ENCODE peak calls at places on chromosomes 2 and 18, in four cellular contexts. One of them, this sample, is unnamed.

GRCh38 chr2:72925328-72925943 is 8.1 kb downstream of the EMX1 start:
- DNase-seq in IMR-90: no peak
- DNase-seq in fibroblast of the aortic adventitia: no peak
- DNase-seq in small intestine: no peak
- DNase-seq in this sample: no peak

GRCh38 chr18:68660355-68661183 is 54.3 kb downstream of the TMX3 start:
- DNase-seq in IMR-90: peak; percentile 61
- DNase-seq in small intestine: peak; percentile 28
- DNase-seq in fibroblast of the aortic adventitia: peak; percentile 80
- DNase-seq in this sample: no peak

GRCh38 chr2:161223139-161223732 is 63.0 kb downstream of the TANK start:
- DNase-seq in small intestine: peak; percentile 52
- DNase-seq in fibroblast of the aortic adventitia: peak; percentile 73
- DNase-seq in IMR-90: peak; percentile 64
- DNase-seq in this sample: no peak

GRCh38 chr2:64036343-64036742 is 17.1 kb upstream of the VPS54 start:
- DNase-seq in small intestine: peak; percentile 33
- DNase-seq in fibroblast of the aortic adventitia: peak; percentile 69
- DNase-seq in IMR-90: peak; percentile 89
- DNase-seq in this sample: no peak

GRCh38 chr2:224008702-224009261 is 30.3 kb downstream of the SERPINE2 start:
- DNase-seq in IMR-90: no peak
- DNase-seq in small intestine: peak; percentile 81
- DNase-seq in fibroblast of the aortic adventitia: peak; percentile 33
- DNase-seq in this sample: peak; percentile 61

GRCh38 chr2:232292395-232293154 is 86.0 kb upstream of the ALPP start:
- DNase-seq in fibroblast of the aortic adventitia: peak; percentile 59
- DNase-seq in IMR-90: peak; percentile 51
- DNase-seq in small intestine: peak; percentile 63
- DNase-seq in this sample: peak; percentile 71

GRCh38 chr18:10044054-10044453 is 130.2 kb downstream of the VAPA start:
- DNase-seq in IMR-90: no peak
- DNase-seq in fibroblast of the aortic adventitia: no peak
- DNase-seq in small intestine: no peak
- DNase-seq in this sample: no peak

GRCh38 chr2:8376603-8377423 is 305.0 kb upstream of the ID2 start:
- DNase-seq in IMR-90: no peak
- DNase-seq in fibroblast of the aortic adventitia: no peak
- DNase-seq in small intestine: no peak
- DNase-seq in this sample: no peak

GRCh38 chr2:197759625-197760292 is 25.4 kb downstream of the BOLL start:
- DNase-seq in small intestine: no peak
- DNase-seq in IMR-90: no peak
- DNase-seq in fibroblast of the aortic adventitia: no peak
- DNase-seq in this sample: no peak

GRCh38 chr2:145593280-145593679 is 1073.4 kb upstream of the ZEB2 start:
- DNase-seq in IMR-90: no peak
- DNase-seq in small intestine: no peak
- DNase-seq in fibroblast of the aortic adventitia: no peak
- DNase-seq in this sample: no peak

GRCh38 chr2:151264157-151264835 is 2.6 kb upstream of the RBM43 start:
- DNase-seq in fibroblast of the aortic adventitia: no peak
- DNase-seq in IMR-90: no peak
- DNase-seq in small intestine: peak; percentile 40
- DNase-seq in this sample: no peak

GRCh38 chr2:159713691-159714585 is 1.6 kb downstream of the MARCHF7 start:
- DNase-seq in small intestine: peak; percentile 30
- DNase-seq in fibroblast of the aortic adventitia: peak; percentile 54
- DNase-seq in IMR-90: peak; percentile 88
- DNase-seq in this sample: no peak

GRCh38 chr2:44246840-44247369 is 28.4 kb upstream of the SLC3A1 start:
- DNase-seq in IMR-90: no peak
- DNase-seq in fibroblast of the aortic adventitia: no peak
- DNase-seq in small intestine: no peak
- DNase-seq in this sample: no peak

GRCh38 chr18:10139783-10140410 is 226.1 kb downstream of the VAPA start:
- DNase-seq in fibroblast of the aortic adventitia: no peak
- DNase-seq in IMR-90: peak; percentile 78
- DNase-seq in small intestine: no peak
- DNase-seq in this sample: no peak

GRCh38 chr2:61205132-61205531 is 43.1 kb downstream of the C2orf74 start:
- DNase-seq in IMR-90: no peak
- DNase-seq in small intestine: peak; percentile 87
- DNase-seq in fibroblast of the aortic adventitia: no peak
- DNase-seq in this sample: peak; percentile 30

GRCh38 chr2:30860003-30860402 is 52.8 kb upstream of the CAPN13 start:
- DNase-seq in IMR-90: no peak
- DNase-seq in small intestine: no peak
- DNase-seq in fibroblast of the aortic adventitia: no peak
- DNase-seq in this sample: no peak

GRCh38 chr2:232362174-232362913 is 16.2 kb upstream of the ALPP start:
- DNase-seq in small intestine: no peak
- DNase-seq in IMR-90: no peak
- DNase-seq in fibroblast of the aortic adventitia: no peak
- DNase-seq in this sample: no peak

GRCh38 chr18:923144-923543 is 18.5 kb downstream of the ADCYAP1 start:
- DNase-seq in small intestine: no peak
- DNase-seq in fibroblast of the aortic adventitia: no peak
- DNase-seq in IMR-90: no peak
- DNase-seq in this sample: no peak

GRCh38 chr2:98545591-98545990 is 62.7 kb downstream of the COA5 start:
- DNase-seq in small intestine: no peak
- DNase-seq in fibroblast of the aortic adventitia: no peak
- DNase-seq in IMR-90: no peak
- DNase-seq in this sample: no peak

GRCh38 chr18:36519358-36519757 is 221.8 kb downstream of the FHOD3 start:
- DNase-seq in fibroblast of the aortic adventitia: no peak
- DNase-seq in small intestine: no peak
- DNase-seq in IMR-90: peak; percentile 52
- DNase-seq in this sample: no peak

GRCh38 chr2:44962176-44962695 is 20.7 kb downstream of the SIX3 start:
- DNase-seq in small intestine: no peak
- DNase-seq in IMR-90: no peak
- DNase-seq in fibroblast of the aortic adventitia: no peak
- DNase-seq in this sample: no peak

GRCh38 chr2:43174368-43175186 is 51.8 kb downstream of the ZFP36L2 start:
- DNase-seq in fibroblast of the aortic adventitia: no peak
- DNase-seq in small intestine: no peak
- DNase-seq in IMR-90: no peak
- DNase-seq in this sample: peak; percentile 42

GRCh38 chr2:179422037-179422643 is 157.5 kb upstream of the SESTD1 start:
- DNase-seq in IMR-90: peak; percentile 77
- DNase-seq in small intestine: peak; percentile 49
- DNase-seq in fibroblast of the aortic adventitia: peak; percentile 84
- DNase-seq in this sample: peak; percentile 75

GRCh38 chr2:209391776-209392401 is 32.0 kb upstream of the MAP2 start:
- DNase-seq in fibroblast of the aortic adventitia: peak; percentile 77
- DNase-seq in IMR-90: peak; percentile 0
- DNase-seq in small intestine: no peak
- DNase-seq in this sample: no peak

GRCh38 chr2:219350938-219351280 is 18.4 kb upstream of the RESP18 start:
- DNase-seq in IMR-90: peak; percentile 38
- DNase-seq in small intestine: no peak
- DNase-seq in fibroblast of the aortic adventitia: no peak
- DNase-seq in this sample: no peak

GRCh38 chr2:235745597-235745996 is 251.8 kb downstream of the AGAP1 start:
- DNase-seq in IMR-90: peak; percentile 48
- DNase-seq in fibroblast of the aortic adventitia: no peak
- DNase-seq in small intestine: no peak
- DNase-seq in this sample: no peak

GRCh38 chr2:170822292-170822884 is 5.7 kb downstream of the GAD1 start:
- DNase-seq in IMR-90: no peak
- DNase-seq in small intestine: no peak
- DNase-seq in fibroblast of the aortic adventitia: no peak
- DNase-seq in this sample: no peak

GRCh38 chr18:12032786-12033642 is 51.7 kb downstream of the IMPA2 start:
- DNase-seq in small intestine: no peak
- DNase-seq in IMR-90: peak; percentile 68
- DNase-seq in fibroblast of the aortic adventitia: peak; percentile 53
- DNase-seq in this sample: no peak

GRCh38 chr2:169619946-169620345 is 35.8 kb downstream of the PPIG start:
- DNase-seq in IMR-90: no peak
- DNase-seq in small intestine: no peak
- DNase-seq in fibroblast of the aortic adventitia: no peak
- DNase-seq in this sample: no peak

GRCh38 chr2:203846490-203847105 is 21.0 kb upstream of the CTLA4 start:
- DNase-seq in fibroblast of the aortic adventitia: no peak
- DNase-seq in IMR-90: no peak
- DNase-seq in small intestine: no peak
- DNase-seq in this sample: no peak

GRCh38 chr2:222708274-222708710 is 36.8 kb downstream of the MOGAT1 start:
- DNase-seq in fibroblast of the aortic adventitia: peak; percentile 80
- DNase-seq in IMR-90: peak; percentile 74
- DNase-seq in small intestine: peak; percentile 64
- DNase-seq in this sample: peak; percentile 87

This sample was measured in colonic mucosa.